ENCODE peak calls at places on chromosome 20, in ten cellular contexts. One of them, this sample, is unnamed. For H3K36me3, the result is how much of the 10 kb centered on the place peaks cover.

GRCh38 chr20:44582321-44583025 is at the start of gene PKIG:
- DNase-seq in aorta: no peak
- DNase-seq in iPS DF 6.9: no peak
- DNase-seq in cardiac muscle cell: no peak
- DNase-seq in fibroblast of lung: peak
- DNase-seq in IMR-90: peak
- DNase-seq in GM23248: peak
- DNase-seq in brain microvascular endothelial cell: peak
- DNase-seq in OCI-LY7: peak
- DNase-seq in left ventricle myocardium inferior: no peak
- DNase-seq in this sample: no peak

GRCh38 chr20:20079102-20079784 is 26.9 kb downstream of the CFAP61 start:
- DNase-seq in brain microvascular endothelial cell: no peak
- DNase-seq in OCI-LY7: no peak
- DNase-seq in left ventricle myocardium inferior: no peak
- DNase-seq in cardiac muscle cell: no peak
- DNase-seq in GM23248: no peak
- DNase-seq in iPS DF 6.9: no peak
- DNase-seq in aorta: no peak
- DNase-seq in IMR-90: no peak
- DNase-seq in fibroblast of lung: no peak
- DNase-seq in this sample: no peak

GRCh38 chr20:18400460-18400859 is 66.4 kb downstream of the DZANK1 start:
- DNase-seq in OCI-LY7: no peak
- DNase-seq in fibroblast of lung: no peak
- DNase-seq in aorta: no peak
- DNase-seq in left ventricle myocardium inferior: no peak
- DNase-seq in brain microvascular endothelial cell: no peak
- DNase-seq in iPS DF 6.9: no peak
- DNase-seq in IMR-90: no peak
- DNase-seq in cardiac muscle cell: no peak
- DNase-seq in GM23248: no peak
- DNase-seq in this sample: no peak

GRCh38 chr20:63267681-63268080 is 4.9 kb upstream of the ARFGAP1 start:
- DNase-seq in fibroblast of lung: no peak
- DNase-seq in OCI-LY7: no peak
- DNase-seq in brain microvascular endothelial cell: no peak
- DNase-seq in aorta: no peak
- DNase-seq in GM23248: no peak
- DNase-seq in iPS DF 6.9: no peak
- DNase-seq in IMR-90: no peak
- DNase-seq in cardiac muscle cell: no peak
- DNase-seq in left ventricle myocardium inferior: no peak
- DNase-seq in this sample: no peak

GRCh38 chr20:58246346-58246745 is 17.9 kb upstream of the ANKRD60 start:
- DNase-seq in brain microvascular endothelial cell: peak
- DNase-seq in GM23248: peak
- DNase-seq in IMR-90: no peak
- DNase-seq in iPS DF 6.9: no peak
- DNase-seq in fibroblast of lung: peak
- DNase-seq in cardiac muscle cell: peak
- DNase-seq in OCI-LY7: no peak
- DNase-seq in aorta: no peak
- DNase-seq in left ventricle myocardium inferior: no peak
- DNase-seq in this sample: no peak

GRCh38 chr20:34010405-34010895 is 16.7 kb downstream of the RALY start:
- DNase-seq in GM23248: no peak
- DNase-seq in brain microvascular endothelial cell: no peak
- DNase-seq in IMR-90: no peak
- DNase-seq in iPS DF 6.9: peak
- DNase-seq in fibroblast of lung: no peak
- DNase-seq in aorta: no peak
- DNase-seq in OCI-LY7: no peak
- DNase-seq in cardiac muscle cell: no peak
- DNase-seq in left ventricle myocardium inferior: no peak
- DNase-seq in this sample: no peak

GRCh38 chr20:32635764-32636163 is 38.0 kb downstream of the C20orf203 start:
- DNase-seq in IMR-90: peak
- DNase-seq in brain microvascular endothelial cell: peak
- DNase-seq in GM23248: peak
- DNase-seq in fibroblast of lung: no peak
- DNase-seq in cardiac muscle cell: no peak
- DNase-seq in iPS DF 6.9: no peak
- DNase-seq in aorta: no peak
- DNase-seq in OCI-LY7: no peak
- DNase-seq in left ventricle myocardium inferior: no peak
- DNase-seq in this sample: no peak

GRCh38 chr20:32439132-32439829 is 81.2 kb downstream of the ASXL1 start:
- DNase-seq in IMR-90: peak
- DNase-seq in GM23248: peak
- DNase-seq in OCI-LY7: no peak
- DNase-seq in aorta: no peak
- DNase-seq in brain microvascular endothelial cell: peak
- DNase-seq in iPS DF 6.9: no peak
- DNase-seq in fibroblast of lung: peak
- DNase-seq in left ventricle myocardium inferior: no peak
- DNase-seq in cardiac muscle cell: no peak
- DNase-seq in this sample: no peak

GRCh38 chr20:33282991-33283555 is at the start of gene BPIFB1:
- DNase-seq in iPS DF 6.9: no peak
- DNase-seq in OCI-LY7: no peak
- DNase-seq in IMR-90: no peak
- DNase-seq in aorta: no peak
- DNase-seq in left ventricle myocardium inferior: no peak
- DNase-seq in fibroblast of lung: no peak
- DNase-seq in cardiac muscle cell: no peak
- DNase-seq in brain microvascular endothelial cell: no peak
- DNase-seq in GM23248: no peak
- DNase-seq in this sample: no peak

GRCh38 chr20:63402860-63403220 is 41.7 kb upstream of the CHRNA4 start:
- DNase-seq in cardiac muscle cell: no peak
- DNase-seq in fibroblast of lung: no peak
- DNase-seq in GM23248: no peak
- DNase-seq in OCI-LY7: no peak
- DNase-seq in IMR-90: no peak
- DNase-seq in aorta: no peak
- DNase-seq in brain microvascular endothelial cell: no peak
- DNase-seq in iPS DF 6.9: no peak
- DNase-seq in left ventricle myocardium inferior: no peak
- DNase-seq in this sample: no peak

GRCh38 chr20:11849976-11850670 is 67.6 kb upstream of the BTBD3 start:
- DNase-seq in IMR-90: peak
- DNase-seq in iPS DF 6.9: no peak
- DNase-seq in cardiac muscle cell: no peak
- DNase-seq in GM23248: peak
- DNase-seq in OCI-LY7: no peak
- DNase-seq in brain microvascular endothelial cell: peak
- DNase-seq in left ventricle myocardium inferior: no peak
- DNase-seq in fibroblast of lung: peak
- DNase-seq in aorta: no peak
- DNase-seq in this sample: no peak

GRCh38 chr20:41169791-41170351 is 32.5 kb downstream of the PLCG1 start:
- DNase-seq in IMR-90: peak
- DNase-seq in brain microvascular endothelial cell: peak
- DNase-seq in fibroblast of lung: peak
- DNase-seq in cardiac muscle cell: no peak
- DNase-seq in iPS DF 6.9: no peak
- DNase-seq in GM23248: peak
- DNase-seq in OCI-LY7: no peak
- DNase-seq in left ventricle myocardium inferior: no peak
- DNase-seq in aorta: no peak
- DNase-seq in this sample: peak

GRCh38 chr20:44384423-44385027 is 29.0 kb downstream of the HNF4A start:
- DNase-seq in aorta: peak
- DNase-seq in iPS DF 6.9: peak
- DNase-seq in GM23248: peak
- DNase-seq in cardiac muscle cell: peak
- DNase-seq in IMR-90: peak
- DNase-seq in brain microvascular endothelial cell: peak
- DNase-seq in fibroblast of lung: peak
- DNase-seq in left ventricle myocardium inferior: peak
- DNase-seq in OCI-LY7: peak
- DNase-seq in this sample: peak

DNA sequence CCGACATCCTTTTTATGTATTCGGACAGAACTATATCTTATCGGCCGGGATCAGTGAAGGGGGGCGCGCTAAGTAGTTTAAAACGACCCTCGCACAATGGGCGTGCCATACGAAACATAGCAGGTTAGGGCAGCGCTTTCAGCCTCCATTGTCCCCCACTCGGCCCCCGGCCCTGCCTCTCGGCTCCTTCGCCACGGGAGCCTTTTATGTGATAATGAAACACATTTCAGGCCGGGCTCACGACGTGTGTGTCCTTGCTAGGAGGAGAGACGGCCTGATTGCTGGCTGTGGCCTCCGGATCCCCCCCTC is 5.3 kb downstream of the FOXA2 start:
- DNase-seq in cardiac muscle cell: no peak
- DNase-seq in left ventricle myocardium inferior: no peak
- DNase-seq in GM23248: no peak
- DNase-seq in aorta: no peak
- DNase-seq in OCI-LY7: no peak
- DNase-seq in brain microvascular endothelial cell: no peak
- DNase-seq in iPS DF 6.9: no peak
- DNase-seq in fibroblast of lung: no peak
- DNase-seq in IMR-90: no peak
- DNase-seq in this sample: no peak
- H3K4me3 ChIP-seq in cardiac muscle cell: no peak
- H3K4me3 ChIP-seq in left ventricle myocardium inferior: peak
- H3K4me3 ChIP-seq in GM23248: no peak
- H3K4me3 ChIP-seq in aorta: no peak
- H3K4me3 ChIP-seq in OCI-LY7: no peak
- H3K4me3 ChIP-seq in brain microvascular endothelial cell: no peak
- H3K4me3 ChIP-seq in iPS DF 6.9: no peak
- H3K4me3 ChIP-seq in fibroblast of lung: no peak
- H3K4me3 ChIP-seq in IMR-90: no peak
- H3K4me3 ChIP-seq in this sample: no peak

DNA sequence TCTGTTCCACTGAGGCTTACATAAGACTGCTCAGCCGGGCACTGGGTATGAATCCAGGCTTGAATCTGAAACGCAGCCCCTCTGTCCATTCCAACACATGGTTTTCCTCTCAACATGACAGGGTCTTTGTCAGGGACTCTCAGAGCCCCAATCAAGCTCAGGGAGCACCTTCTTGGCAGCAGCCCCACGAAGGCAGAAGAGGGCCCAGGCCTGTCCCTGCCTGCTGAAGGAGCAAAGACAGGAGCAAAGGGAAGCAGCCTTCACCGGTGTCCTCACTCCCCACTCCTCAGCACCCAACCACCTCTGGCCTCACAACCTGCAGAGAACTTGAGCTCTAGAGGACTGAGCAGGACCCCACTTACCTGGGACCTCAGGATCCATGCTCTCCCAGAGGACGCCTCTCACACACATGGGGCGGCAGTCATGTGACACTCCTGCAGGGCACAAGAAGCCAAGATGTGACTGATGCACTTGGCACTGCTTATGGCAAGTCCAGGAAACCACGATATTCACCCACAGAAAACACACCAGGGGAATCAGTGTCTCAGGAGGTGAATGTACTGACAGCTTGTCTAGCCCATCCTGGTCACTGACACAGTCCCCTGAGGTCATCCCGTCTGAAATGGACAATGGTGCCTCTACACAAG is 4.3 kb downstream of the SNHG17 start:
- DNase-seq in OCI-LY7: no peak
- DNase-seq in IMR-90: peak
- DNase-seq in brain microvascular endothelial cell: no peak
- DNase-seq in GM23248: peak
- DNase-seq in fibroblast of lung: no peak
- DNase-seq in cardiac muscle cell: no peak
- DNase-seq in iPS DF 6.9: no peak
- DNase-seq in aorta: no peak
- DNase-seq in left ventricle myocardium inferior: no peak
- DNase-seq in this sample: no peak
- H3K36me3 ChIP-seq in OCI-LY7: half or more
- H3K36me3 ChIP-seq in IMR-90: half or more
- H3K36me3 ChIP-seq in brain microvascular endothelial cell: half or more
- H3K36me3 ChIP-seq in GM23248: under half
- H3K36me3 ChIP-seq in fibroblast of lung: under half
- H3K36me3 ChIP-seq in cardiac muscle cell: half or more
- H3K36me3 ChIP-seq in iPS DF 6.9: half or more
- H3K36me3 ChIP-seq in aorta: under half
- H3K36me3 ChIP-seq in left ventricle myocardium inferior: half or more
- H3K36me3 ChIP-seq in this sample: under half

GRCh38 chr20:35491823-35492222 is 36.4 kb downstream of the CEP250 start:
- DNase-seq in aorta: no peak
- DNase-seq in cardiac muscle cell: no peak
- DNase-seq in GM23248: no peak
- DNase-seq in iPS DF 6.9: no peak
- DNase-seq in left ventricle myocardium inferior: no peak
- DNase-seq in brain microvascular endothelial cell: peak
- DNase-seq in OCI-LY7: no peak
- DNase-seq in fibroblast of lung: no peak
- DNase-seq in IMR-90: peak
- DNase-seq in this sample: no peak

GRCh38 chr20:35492352-35492751 is 37.0 kb downstream of the CEP250 start:
- DNase-seq in aorta: no peak
- DNase-seq in cardiac muscle cell: no peak
- DNase-seq in brain microvascular endothelial cell: no peak
- DNase-seq in left ventricle myocardium inferior: no peak
- DNase-seq in iPS DF 6.9: no peak
- DNase-seq in GM23248: no peak
- DNase-seq in OCI-LY7: no peak
- DNase-seq in fibroblast of lung: no peak
- DNase-seq in IMR-90: no peak
- DNase-seq in this sample: no peak

GRCh38 chr20:35489717-35490116 is 34.3 kb downstream of the CEP250 start:
- DNase-seq in OCI-LY7: no peak
- DNase-seq in IMR-90: no peak
- DNase-seq in brain microvascular endothelial cell: no peak
- DNase-seq in GM23248: no peak
- DNase-seq in cardiac muscle cell: no peak
- DNase-seq in left ventricle myocardium inferior: no peak
- DNase-seq in iPS DF 6.9: no peak
- DNase-seq in aorta: no peak
- DNase-seq in fibroblast of lung: no peak
- DNase-seq in this sample: no peak

GRCh38 chr20:35487479-35487878 is 32.1 kb downstream of the CEP250 start:
- DNase-seq in iPS DF 6.9: no peak
- DNase-seq in aorta: no peak
- DNase-seq in left ventricle myocardium inferior: no peak
- DNase-seq in GM23248: no peak
- DNase-seq in cardiac muscle cell: no peak
- DNase-seq in IMR-90: no peak
- DNase-seq in brain microvascular endothelial cell: no peak
- DNase-seq in fibroblast of lung: no peak
- DNase-seq in OCI-LY7: no peak
- DNase-seq in this sample: no peak

GRCh38 chr20:35490736-35491181 is 35.4 kb downstream of the CEP250 start:
- DNase-seq in left ventricle myocardium inferior: no peak
- DNase-seq in aorta: peak
- DNase-seq in cardiac muscle cell: no peak
- DNase-seq in IMR-90: no peak
- DNase-seq in brain microvascular endothelial cell: no peak
- DNase-seq in GM23248: no peak
- DNase-seq in fibroblast of lung: no peak
- DNase-seq in OCI-LY7: peak
- DNase-seq in iPS DF 6.9: no peak
- DNase-seq in this sample: no peak
- H3K4me3 ChIP-seq in left ventricle myocardium inferior: peak
- H3K4me3 ChIP-seq in aorta: no peak
- H3K4me3 ChIP-seq in cardiac muscle cell: no peak
- H3K4me3 ChIP-seq in IMR-90: no peak
- H3K4me3 ChIP-seq in brain microvascular endothelial cell: no peak
- H3K4me3 ChIP-seq in GM23248: no peak
- H3K4me3 ChIP-seq in fibroblast of lung: no peak
- H3K4me3 ChIP-seq in OCI-LY7: peak
- H3K4me3 ChIP-seq in iPS DF 6.9: no peak
- H3K4me3 ChIP-seq in this sample: no peak

GRCh38 chr20:25289886-25290597 is 42.2 kb downstream of the PYGB start:
- DNase-seq in fibroblast of lung: no peak
- DNase-seq in aorta: peak
- DNase-seq in cardiac muscle cell: no peak
- DNase-seq in left ventricle myocardium inferior: peak
- DNase-seq in brain microvascular endothelial cell: no peak
- DNase-seq in GM23248: no peak
- DNase-seq in IMR-90: no peak
- DNase-seq in iPS DF 6.9: no peak
- DNase-seq in OCI-LY7: no peak
- DNase-seq in this sample: no peak
- H3K36me3 ChIP-seq in fibroblast of lung: under half
- H3K36me3 ChIP-seq in aorta: under half
- H3K36me3 ChIP-seq in cardiac muscle cell: half or more
- H3K36me3 ChIP-seq in left ventricle myocardium inferior: half or more
- H3K36me3 ChIP-seq in brain microvascular endothelial cell: half or more
- H3K36me3 ChIP-seq in GM23248: under half
- H3K36me3 ChIP-seq in IMR-90: half or more
- H3K36me3 ChIP-seq in iPS DF 6.9: under half
- H3K36me3 ChIP-seq in OCI-LY7: under half
- H3K36me3 ChIP-seq in this sample: under half